ENCODE peak calls at places on chromosome 7, in five cellular contexts. One of them, this sample, is unnamed.
A peak's percentile ranks its signal among the peaks of the same experiment; 100 is the strongest.

GRCh38 chr7:134298902-134299683 is 17.6 kb downstream of the SLC35B4 start:
- DNase-seq in stimulated activated CD8-positive, alpha-beta memory T cell treated with anti-CD3 and anti-CD28 coated beads, Interleukin-15, amount 100 ng/mL, for 24 hours: no peak
- DNase-seq in HuH-7: no peak
- DNase-seq in NCI-H1417: no peak
- DNase-seq in stimulated activated naive CD4-positive, alpha-beta T cell: no peak
- DNase-seq in this sample: no peak

GRCh38 chr7:47446871-47447466 is 134.9 kb downstream of the TNS3 start:
- DNase-seq in HuH-7: no peak
- DNase-seq in NCI-H1417: no peak
- DNase-seq in stimulated activated naive CD4-positive, alpha-beta T cell: no peak
- DNase-seq in stimulated activated CD8-positive, alpha-beta memory T cell treated with anti-CD3 and anti-CD28 coated beads, Interleukin-15, amount 100 ng/mL, for 24 hours: no peak
- DNase-seq in this sample: no peak

GRCh38 chr7:28615091-28615490 is 202.8 kb downstream of the CREB5 start:
- DNase-seq in stimulated activated naive CD4-positive, alpha-beta T cell: no peak
- DNase-seq in NCI-H1417: no peak
- DNase-seq in HuH-7: peak; percentile 13
- DNase-seq in stimulated activated CD8-positive, alpha-beta memory T cell treated with anti-CD3 and anti-CD28 coated beads, Interleukin-15, amount 100 ng/mL, for 24 hours: no peak
- DNase-seq in this sample: no peak

GRCh38 chr7:8035647-8036518 is 67.3 kb downstream of the GLCCI1 start:
- DNase-seq in NCI-H1417: no peak
- DNase-seq in HuH-7: peak; percentile 25
- DNase-seq in stimulated activated naive CD4-positive, alpha-beta T cell: no peak
- DNase-seq in stimulated activated CD8-positive, alpha-beta memory T cell treated with anti-CD3 and anti-CD28 coated beads, Interleukin-15, amount 100 ng/mL, for 24 hours: no peak
- DNase-seq in this sample: no peak

GRCh38 chr7:154777489-154777888 is 225.4 kb downstream of the PAXIP1 start:
- DNase-seq in stimulated activated CD8-positive, alpha-beta memory T cell treated with anti-CD3 and anti-CD28 coated beads, Interleukin-15, amount 100 ng/mL, for 24 hours: no peak
- DNase-seq in NCI-H1417: no peak
- DNase-seq in stimulated activated naive CD4-positive, alpha-beta T cell: no peak
- DNase-seq in HuH-7: no peak
- DNase-seq in this sample: no peak

GRCh38 chr7:116801092-116801710 is 61.2 kb upstream of the CAPZA2 start:
- DNase-seq in HuH-7: no peak
- DNase-seq in stimulated activated CD8-positive, alpha-beta memory T cell treated with anti-CD3 and anti-CD28 coated beads, Interleukin-15, amount 100 ng/mL, for 24 hours: no peak
- DNase-seq in stimulated activated naive CD4-positive, alpha-beta T cell: no peak
- DNase-seq in NCI-H1417: no peak
- DNase-seq in this sample: no peak

GRCh38 chr7:1930381-1931065 is 260.4 kb downstream of the ELFN1 start:
- DNase-seq in NCI-H1417: no peak
- DNase-seq in stimulated activated naive CD4-positive, alpha-beta T cell: no peak
- DNase-seq in stimulated activated CD8-positive, alpha-beta memory T cell treated with anti-CD3 and anti-CD28 coated beads, Interleukin-15, amount 100 ng/mL, for 24 hours: no peak
- DNase-seq in HuH-7: no peak
- DNase-seq in this sample: no peak

GRCh38 chr7:34842782-34843181 is 184.8 kb downstream of the NPSR1 start:
- DNase-seq in stimulated activated naive CD4-positive, alpha-beta T cell: no peak
- DNase-seq in HuH-7: no peak
- DNase-seq in stimulated activated CD8-positive, alpha-beta memory T cell treated with anti-CD3 and anti-CD28 coated beads, Interleukin-15, amount 100 ng/mL, for 24 hours: no peak
- DNase-seq in NCI-H1417: no peak
- DNase-seq in this sample: no peak

This sample was measured in CD14-positive monocyte.